ENCODE peak calls at places on chromosomes 4 and X, in six cellular contexts. L is suprapubic skin, H is ovary, O is A549, P is stomach, R is sigmoid colon. K is an unnamed sample.

GRCh38 chr4:76488905-76489798 is 54.1 kb downstream of the SHROOM3 start:
- DNase-seq in L (no peak), H (no peak), O (no peak), P (no peak), R (no peak), K (no peak)

GRCh38 chr4:22496165-22496813 is 19.6 kb downstream of the ADGRA3 start:
- DNase-seq in L (no peak), H (no peak), O (no peak), P (no peak), R (no peak), K (no peak)

GRCh38 chr4:129336457-129336856 is 240.5 kb downstream of the C4orf33 start:
- DNase-seq in L (no peak), H (no peak), O (no peak), P (no peak), R (no peak), K (no peak)

GRCh38 chr4:98092833-98093439 is 50.3 kb downstream of the STPG2 start:
- DNase-seq in L (no peak), H (no peak), O (no peak), P (no peak), R (no peak), K (no peak)

GRCh38 chrX:46295963-46296362 is 249.3 kb downstream of the ZNF674 start:
- DNase-seq in L (no peak), H (no peak), O (no peak), P (no peak), R (no peak), K (no peak)

GRCh38 chrX:41688835-41689234 is at the start of gene GPR34:
- DNase-seq in L (no peak), H (no peak), O (no peak), P (no peak), R (no peak), K (no peak)

GRCh38 chr4:183397741-183398297 is 46.6 kb upstream of the CDKN2AIP start:
- DNase-seq in L (no peak), H (no peak), O (no peak), P (no peak), R (peak), K (no peak)

GRCh38 chrX:20215565-20215964 is 51.1 kb downstream of the RPS6KA3 start:
- DNase-seq in L (no peak), H (no peak), O (no peak), P (no peak), R (no peak), K (no peak)

GRCh38 chrX:153474718-153475117 is 4.3 kb upstream of the HAUS7 start:
- DNase-seq in L (no peak), H (peak), O (no peak), P (peak), R (peak), K (peak)

DNA sequence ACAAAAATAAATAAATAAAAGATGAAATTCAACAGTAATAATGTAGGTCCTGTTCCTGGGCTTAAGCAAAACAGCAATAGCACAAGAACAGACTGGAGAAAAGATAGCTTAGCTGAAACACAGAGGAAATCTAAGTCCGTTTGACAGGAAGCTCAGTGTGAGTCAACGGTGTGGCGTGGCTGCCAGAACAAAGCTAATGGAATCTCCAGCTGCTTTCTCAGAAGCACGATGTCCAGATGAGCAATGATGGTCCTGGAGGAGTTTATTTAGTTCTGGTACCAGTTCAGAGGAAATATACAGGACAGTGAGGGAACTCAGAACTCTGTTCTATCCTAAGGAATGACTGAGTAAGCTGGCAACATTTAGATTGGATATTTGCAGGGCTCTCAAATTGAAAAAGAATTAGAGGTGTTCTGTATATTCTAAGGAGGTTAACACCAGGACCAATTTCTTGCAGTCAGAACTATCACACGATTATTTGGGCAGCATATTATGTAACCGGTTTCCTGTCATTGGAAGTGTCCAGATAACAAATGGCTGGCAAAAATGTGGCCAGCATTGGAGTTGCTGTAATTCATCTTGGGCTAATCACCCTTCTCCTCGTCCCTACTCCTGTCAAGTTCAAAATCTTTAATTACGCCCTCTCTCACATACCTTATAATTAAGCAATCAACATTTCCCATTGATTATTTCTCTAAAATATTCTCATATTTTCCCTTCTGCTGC is 12.7 kb downstream of the GAB3 start:
- DNase-seq in L (no peak), H (no peak), O (no peak), P (no peak), R (peak), K (peak)
- H3K27ac ChIP-seq in L (no peak), H (no peak), O (peak), P (peak), R (peak), K (peak)

DNA sequence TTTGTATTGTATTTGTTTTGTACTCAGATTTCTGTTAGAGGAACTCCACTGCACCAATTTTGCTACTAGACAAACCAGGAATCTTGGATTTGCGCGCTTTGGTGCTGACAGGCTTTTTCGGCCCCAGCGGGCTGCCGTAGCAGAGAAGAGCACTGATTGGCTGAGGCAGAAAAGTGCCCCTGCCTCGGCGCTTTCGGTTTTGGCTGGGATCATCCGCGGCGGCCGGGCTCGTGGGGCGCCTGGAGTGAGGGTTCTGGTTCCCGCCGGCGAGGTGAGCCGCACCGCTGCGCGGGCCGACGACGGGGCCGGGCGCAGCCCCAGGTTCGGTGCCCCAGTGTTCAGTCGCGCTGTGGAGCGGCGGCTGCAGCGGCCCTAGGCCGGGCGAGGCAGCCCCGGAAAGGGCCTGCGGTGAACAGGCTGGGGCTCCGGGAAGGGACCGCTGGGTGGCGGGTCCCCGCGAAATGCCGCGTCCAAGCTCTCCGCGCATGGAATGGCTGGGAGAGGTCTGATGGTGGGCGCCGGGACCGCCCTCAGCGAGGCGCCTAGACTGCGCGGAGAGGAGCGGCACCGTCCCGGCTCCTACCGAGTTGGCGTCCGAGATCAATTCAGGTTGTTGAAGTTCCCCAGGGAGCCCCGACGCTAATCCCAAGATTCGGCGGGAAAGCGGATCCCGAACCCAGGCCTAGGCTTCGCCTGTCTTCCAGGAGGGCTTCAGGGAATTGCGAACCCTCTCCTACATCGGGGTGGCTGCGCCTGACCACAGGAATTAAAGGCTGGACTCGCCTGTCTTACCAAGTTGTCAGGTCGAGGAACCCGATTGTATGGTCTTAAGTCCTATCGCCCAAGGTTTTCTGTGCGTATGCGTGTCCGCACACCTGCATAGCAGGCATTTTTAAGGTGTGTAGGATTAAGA is at the start of gene LSM6:
- DNase-seq in L (peak), H (peak), O (peak), P (peak), R (peak), K (peak)
- TF ChIP-seq EP300 in L (no peak), H (no peak), O (no peak), P (no peak), R (no peak), K (no peak)

DNA sequence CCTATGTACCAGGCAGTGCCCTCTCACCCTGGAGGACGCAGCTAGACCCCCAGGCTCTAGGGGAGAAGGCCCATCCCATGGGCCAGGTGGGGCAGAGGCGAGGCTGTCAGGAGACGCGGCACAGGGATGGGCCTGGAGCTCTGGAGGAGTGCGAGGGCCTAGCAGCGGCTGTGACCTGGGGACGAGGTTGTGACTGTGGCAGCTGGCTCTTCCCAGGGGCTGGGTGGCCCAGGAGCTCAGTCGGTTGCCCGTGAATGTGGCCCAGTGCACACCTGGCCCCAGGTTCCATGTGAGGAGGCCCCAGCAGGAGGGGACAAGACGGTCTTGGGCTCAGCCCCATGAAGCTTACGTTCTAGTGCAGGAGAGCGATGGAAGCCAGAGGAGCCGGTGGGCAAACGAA is 31.0 kb upstream of the ADRA2C start:
- DNase-seq in L (no peak), H (no peak), O (no peak), P (no peak), R (no peak), K (no peak)
- TF ChIP-seq POLR2A in L (no peak), H (no peak), O (no peak), P (no peak), R (no peak), K (no peak)

DNA sequence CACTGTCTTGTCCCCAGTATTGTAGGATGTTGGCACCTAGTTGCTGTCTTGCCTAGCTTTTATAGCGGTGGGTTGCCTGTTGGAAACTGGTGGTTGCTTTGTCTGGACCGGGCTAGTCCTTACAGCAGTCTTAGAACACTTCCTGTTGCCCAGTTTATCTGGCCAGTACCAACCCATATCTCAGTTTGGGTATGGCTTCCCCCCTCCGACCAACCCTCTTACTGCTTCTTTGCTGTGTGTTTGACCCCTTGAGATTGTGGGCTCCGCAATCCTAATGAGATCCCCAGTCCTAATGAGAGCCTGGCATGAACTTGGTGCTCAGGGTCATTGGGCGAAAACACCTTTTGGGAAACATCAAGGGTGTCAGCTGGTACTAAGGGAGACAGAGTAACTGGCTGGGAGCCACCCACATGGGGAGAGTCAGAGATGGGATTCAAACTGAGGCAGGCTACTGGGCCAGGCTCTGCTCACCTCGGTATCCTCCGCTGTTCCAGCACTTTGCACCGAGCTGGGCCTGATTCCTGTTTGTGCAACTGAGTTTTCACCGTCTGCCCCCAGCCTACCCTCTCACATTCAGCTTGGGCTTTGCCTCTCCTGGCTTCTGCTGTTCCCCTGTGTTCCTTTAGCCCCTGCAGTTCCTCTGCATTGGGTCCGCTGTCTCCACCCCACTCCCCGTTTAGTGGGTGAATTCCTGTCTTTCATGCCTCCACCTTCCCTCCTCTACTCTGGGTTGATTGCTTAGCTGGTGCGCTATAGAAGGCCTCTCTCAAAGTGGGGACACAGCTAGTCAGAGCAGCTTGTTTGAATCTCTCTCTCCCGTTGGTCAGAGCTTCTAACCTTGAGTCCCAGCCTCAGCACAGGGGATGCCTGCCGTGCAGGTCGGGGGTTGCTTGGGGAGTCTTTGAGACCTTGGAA is 1.6 kb downstream of the TBC1D14 start:
- DNase-seq in L (no peak), H (no peak), O (no peak), P (no peak), R (peak), K (no peak)
- H3K27ac ChIP-seq in L (peak), H (no peak), O (peak), P (peak), R (peak), K (peak)

DNA sequence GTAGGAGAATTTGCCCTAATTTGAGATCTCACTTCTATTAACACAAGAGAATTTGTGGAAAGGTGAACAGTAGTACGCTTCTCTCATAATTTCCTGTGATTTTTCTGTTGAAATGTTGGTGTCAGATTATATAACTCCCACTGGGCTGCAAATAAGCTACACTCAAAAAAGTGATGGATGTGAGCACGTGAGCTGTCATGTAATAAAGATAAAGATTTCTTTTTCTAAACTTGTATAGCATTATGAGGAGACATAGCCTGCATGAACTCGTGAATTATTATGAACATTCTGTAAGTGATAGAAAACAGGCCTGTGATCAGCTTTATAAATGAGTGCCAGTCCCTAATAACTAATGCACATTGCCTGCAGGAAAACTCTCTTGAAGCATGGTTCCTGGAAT is 356.6 kb upstream of the ACTRT1 start:
- DNase-seq in L (no peak), H (no peak), O (no peak), P (no peak), R (no peak), K (no peak)
- TF ChIP-seq EP300 in L (no peak), H (no peak), O (no peak), P (no peak), R (no peak), K (no peak)

K was measured in upper lobe of left lung.